ENCODE peak calls at places on chromosomes 12 and 14, in four cellular contexts. One of them, this sample, is unnamed.

GRCh38 chr12:56468216-56469006 is at the start of gene SPRYD4:
- DNase-seq in AG09309: peak
- DNase-seq in breast epithelium: peak
- DNase-seq in endodermal cell: peak
- DNase-seq in this sample: peak

GRCh38 chr12:64428956-64429355 is 23.0 kb upstream of the TBK1 start:
- DNase-seq in breast epithelium: no peak
- DNase-seq in endodermal cell: no peak
- DNase-seq in AG09309: no peak
- DNase-seq in this sample: no peak

GRCh38 chr14:66234411-66234810 is 251.8 kb upstream of the CCDC196 start:
- DNase-seq in AG09309: no peak
- DNase-seq in endodermal cell: peak
- DNase-seq in breast epithelium: no peak
- DNase-seq in this sample: no peak

GRCh38 chr12:17334784-17335183 is 728.8 kb upstream of the LMO3 start:
- DNase-seq in AG09309: no peak
- DNase-seq in breast epithelium: no peak
- DNase-seq in endodermal cell: peak
- DNase-seq in this sample: no peak

GRCh38 chr12:2214411-2214810 is 161.6 kb downstream of the CACNA1C start:
- DNase-seq in endodermal cell: no peak
- DNase-seq in breast epithelium: no peak
- DNase-seq in AG09309: no peak
- DNase-seq in this sample: no peak

GRCh38 chr12:123151679-123152454 is 977 bp upstream of the PITPNM2 start:
- DNase-seq in breast epithelium: no peak
- DNase-seq in endodermal cell: peak
- DNase-seq in AG09309: no peak
- DNase-seq in this sample: no peak

GRCh38 chr12:1509703-1510395 is 84.5 kb downstream of the FBXL14 start:
- DNase-seq in AG09309: no peak
- DNase-seq in breast epithelium: no peak
- DNase-seq in endodermal cell: peak
- DNase-seq in this sample: no peak

GRCh38 chr14:53356361-53357150 is 203.4 kb upstream of the DDHD1 start:
- DNase-seq in breast epithelium: no peak
- DNase-seq in AG09309: no peak
- DNase-seq in endodermal cell: peak
- DNase-seq in this sample: no peak

GRCh38 chr14:74495356-74495755 is 1.8 kb downstream of the ISCA2 start:
- DNase-seq in breast epithelium: no peak
- DNase-seq in endodermal cell: no peak
- DNase-seq in AG09309: no peak
- DNase-seq in this sample: no peak

DNA sequence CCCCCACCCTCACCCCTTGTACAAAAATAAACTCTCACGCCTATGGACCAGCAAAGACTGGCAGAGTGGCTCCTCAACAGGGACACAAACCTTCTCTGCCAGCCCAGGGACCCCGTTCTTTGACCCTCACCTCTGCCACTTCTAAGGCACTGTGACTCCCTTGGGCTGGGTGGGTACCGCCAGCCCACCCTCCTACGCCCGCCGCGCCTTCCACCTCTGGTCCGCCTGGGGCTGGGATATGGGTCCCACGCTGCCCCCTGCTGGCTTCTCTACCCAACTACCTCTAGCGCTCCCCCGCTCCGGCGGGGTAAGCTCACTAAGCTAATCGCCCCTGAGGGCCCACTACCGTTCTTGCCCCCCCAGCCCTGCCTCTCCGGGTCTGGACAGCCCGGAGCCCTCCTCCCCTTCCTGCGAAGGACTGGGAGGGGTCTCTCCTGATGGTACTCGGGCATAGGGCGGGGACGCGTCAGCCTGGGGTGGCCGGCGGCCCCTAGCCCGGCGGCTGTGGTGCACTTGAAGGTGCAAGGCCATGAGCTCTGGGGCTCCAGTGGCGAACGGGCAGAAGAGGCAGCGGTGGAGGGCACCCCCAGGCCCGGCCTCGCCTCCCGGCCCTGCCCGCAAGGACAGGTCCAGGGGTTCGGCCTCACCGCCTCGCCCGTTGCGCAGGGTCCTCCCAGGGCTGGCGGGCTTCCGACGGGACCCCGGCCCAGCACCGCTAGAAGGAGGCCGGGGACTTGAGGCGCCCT is 8.1 kb downstream of the ZNF219 start:
- DNase-seq in endodermal cell: peak
- DNase-seq in breast epithelium: no peak
- DNase-seq in AG09309: no peak
- DNase-seq in this sample: no peak
- TF ChIP-seq CTCF in endodermal cell: peak
- TF ChIP-seq CTCF in breast epithelium: no peak
- TF ChIP-seq CTCF in AG09309: peak
- TF ChIP-seq CTCF in this sample: peak

GRCh38 chr12:57835366-57836288 is 10.9 kb downstream of the CTDSP2 start:
- DNase-seq in AG09309: no peak
- DNase-seq in breast epithelium: no peak
- DNase-seq in endodermal cell: no peak
- DNase-seq in this sample: no peak

GRCh38 chr12:57836442-57837375 is 9.8 kb downstream of the CTDSP2 start:
- DNase-seq in AG09309: no peak
- DNase-seq in endodermal cell: peak
- DNase-seq in breast epithelium: peak
- DNase-seq in this sample: no peak

GRCh38 chr12:57839996-57840395 is 6.5 kb downstream of the CTDSP2 start:
- DNase-seq in endodermal cell: no peak
- DNase-seq in breast epithelium: no peak
- DNase-seq in AG09309: no peak
- DNase-seq in this sample: no peak

GRCh38 chr12:57838594-57839302 is 7.8 kb downstream of the CTDSP2 start:
- DNase-seq in AG09309: no peak
- DNase-seq in endodermal cell: no peak
- DNase-seq in breast epithelium: no peak
- DNase-seq in this sample: no peak

GRCh38 chr12:57837779-57838562 is 8.6 kb downstream of the CTDSP2 start:
- DNase-seq in endodermal cell: peak
- DNase-seq in AG09309: no peak
- DNase-seq in breast epithelium: no peak
- DNase-seq in this sample: no peak
- TF ChIP-seq CTCF in endodermal cell: no peak
- TF ChIP-seq CTCF in AG09309: no peak
- TF ChIP-seq CTCF in breast epithelium: no peak
- TF ChIP-seq CTCF in this sample: no peak

DNA sequence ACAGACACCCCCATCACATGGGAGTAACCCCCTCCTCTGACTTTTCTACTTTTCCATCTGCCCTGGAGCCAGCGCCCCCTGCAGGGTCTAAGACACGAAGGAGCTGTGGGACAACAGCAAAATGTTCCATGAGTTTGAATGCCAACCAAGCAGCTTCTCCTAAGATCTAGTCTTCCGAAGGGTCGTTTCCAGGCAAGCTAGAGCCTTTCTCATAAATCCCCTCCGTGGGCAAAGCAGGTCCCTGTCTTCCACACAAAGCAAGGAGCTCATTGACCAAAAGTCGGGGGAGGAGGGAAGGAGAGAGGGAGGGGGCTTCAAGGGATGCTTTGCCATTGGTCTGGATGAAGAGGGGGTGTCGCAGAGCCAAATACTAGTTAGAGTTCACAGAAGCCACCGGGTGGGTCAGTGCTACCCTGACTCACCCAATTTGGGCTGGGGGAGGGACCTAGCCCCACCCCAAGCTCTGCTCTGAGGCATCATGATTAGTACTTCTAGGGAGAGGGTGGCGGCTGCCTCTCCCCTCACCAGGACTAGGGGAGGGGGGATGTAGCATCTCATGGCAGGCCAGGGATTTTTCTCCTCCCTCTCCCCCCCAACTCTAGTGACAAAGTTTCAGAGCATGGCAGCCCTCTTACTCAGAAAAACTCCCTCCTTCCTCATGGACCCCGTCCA is 1.6 kb downstream of the MSI1 start:
- DNase-seq in endodermal cell: peak
- DNase-seq in breast epithelium: no peak
- DNase-seq in AG09309: no peak
- DNase-seq in this sample: no peak
- TF ChIP-seq CTCF in endodermal cell: peak
- TF ChIP-seq CTCF in breast epithelium: no peak
- TF ChIP-seq CTCF in AG09309: peak
- TF ChIP-seq CTCF in this sample: peak

DNA sequence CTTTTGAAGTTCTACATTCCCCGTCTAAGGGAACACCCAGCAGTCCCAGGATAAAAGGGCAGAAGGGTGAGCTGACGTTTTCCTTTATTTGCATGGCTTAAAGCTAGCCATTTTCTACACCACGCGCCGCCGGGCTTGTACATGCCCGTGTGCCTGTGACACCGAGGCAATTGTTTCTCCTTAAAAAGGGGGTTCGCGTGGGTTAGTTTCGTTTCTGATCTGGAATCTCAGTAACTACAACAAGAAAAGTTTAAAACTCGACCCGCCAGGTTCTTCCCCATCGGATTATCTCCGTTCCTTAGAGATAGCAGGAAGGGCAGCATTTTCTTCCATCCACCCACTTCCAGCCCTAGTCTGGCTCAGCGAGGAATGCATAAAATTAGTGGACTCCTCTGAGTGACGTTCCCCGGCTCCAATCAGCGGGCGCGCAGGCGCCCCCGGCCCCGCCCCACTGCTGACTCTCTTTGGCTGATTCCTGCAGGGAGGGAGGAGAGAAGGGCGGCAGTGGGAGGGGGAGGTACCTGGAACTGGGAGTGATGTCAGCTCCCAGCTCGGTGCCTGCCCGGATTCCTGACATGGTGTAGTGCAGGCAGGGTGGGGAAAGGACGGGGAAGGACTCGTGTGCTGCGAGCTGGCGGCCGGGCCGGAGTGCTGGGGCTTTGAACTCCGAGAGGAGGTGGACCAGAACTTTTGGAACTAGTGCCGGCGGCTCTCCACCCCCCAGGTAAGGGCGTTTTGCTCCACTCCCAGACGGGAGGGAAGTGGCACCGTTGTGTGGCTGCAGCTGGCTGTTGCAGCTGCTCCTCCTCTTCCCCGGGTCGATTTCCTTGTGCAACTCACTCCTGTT is at the start of gene PPFIBP1:
- DNase-seq in AG09309: peak
- DNase-seq in endodermal cell: peak
- DNase-seq in breast epithelium: peak
- DNase-seq in this sample: peak
- TF ChIP-seq CTCF in AG09309: peak
- TF ChIP-seq CTCF in endodermal cell: peak
- TF ChIP-seq CTCF in breast epithelium: peak
- TF ChIP-seq CTCF in this sample: peak

GRCh38 chr12:65881965-65882413 is 57.7 kb downstream of the HMGA2 start:
- DNase-seq in endodermal cell: peak
- DNase-seq in breast epithelium: peak
- DNase-seq in AG09309: no peak
- DNase-seq in this sample: no peak
- TF ChIP-seq CTCF in endodermal cell: peak
- TF ChIP-seq CTCF in breast epithelium: peak
- TF ChIP-seq CTCF in AG09309: peak
- TF ChIP-seq CTCF in this sample: peak

DNA sequence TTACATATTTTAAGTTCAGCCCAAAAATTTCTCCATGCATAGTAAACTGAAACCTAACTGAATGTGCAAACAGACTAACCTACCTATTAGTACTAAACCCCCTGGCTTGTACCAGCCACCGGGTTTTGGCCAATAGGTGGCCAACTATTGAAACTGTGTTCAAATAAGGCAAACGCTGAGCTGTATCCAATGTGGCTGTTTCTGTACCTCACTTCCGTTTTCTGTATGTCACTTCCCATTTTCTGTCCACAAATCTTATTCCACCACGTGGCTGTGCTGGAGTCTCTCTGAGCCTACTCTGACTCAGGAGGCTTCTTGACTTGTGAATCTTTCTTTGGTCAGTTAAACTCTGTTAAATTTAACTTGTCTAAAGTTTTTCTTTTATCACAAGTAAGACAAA is 6.0 kb upstream of the FBXO34 start:
- DNase-seq in AG09309: no peak
- DNase-seq in breast epithelium: no peak
- DNase-seq in endodermal cell: no peak
- DNase-seq in this sample: no peak
- TF ChIP-seq CTCF in AG09309: no peak
- TF ChIP-seq CTCF in breast epithelium: no peak
- TF ChIP-seq CTCF in endodermal cell: no peak
- TF ChIP-seq CTCF in this sample: no peak

DNA sequence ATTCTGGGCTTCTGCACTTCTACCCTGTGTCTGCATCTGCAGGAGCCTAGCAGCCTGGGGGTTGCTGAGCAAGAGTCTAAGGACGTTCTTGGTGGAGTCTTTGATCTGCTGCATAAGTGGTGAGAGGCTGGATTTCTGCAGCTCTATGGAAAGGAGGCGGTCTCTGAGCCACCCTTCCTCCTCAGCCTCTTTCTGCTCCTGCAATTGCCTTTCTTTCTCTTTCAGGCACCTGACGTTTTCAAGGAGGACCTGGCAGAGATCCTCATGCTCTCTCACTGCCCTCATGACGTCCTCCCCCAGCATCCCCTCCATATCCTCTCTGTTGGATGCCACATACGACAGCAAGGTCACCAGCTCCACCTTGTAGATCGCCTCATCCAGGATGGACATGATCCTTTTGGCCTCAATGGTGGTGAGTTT is 13.6 kb upstream of the TPCN1 start:
- DNase-seq in AG09309: no peak
- DNase-seq in endodermal cell: no peak
- DNase-seq in breast epithelium: no peak
- DNase-seq in this sample: no peak
- TF ChIP-seq CTCF in AG09309: no peak
- TF ChIP-seq CTCF in endodermal cell: no peak
- TF ChIP-seq CTCF in breast epithelium: no peak
- TF ChIP-seq CTCF in this sample: no peak